ENCODE peak calls at places on chromosomes 16 and 17, in nine cellular contexts. K is right lobe of liver, X is neural progenitor cell, V is A549, R is left lung, B is uterus, Z is PC-9, T is left ventricle myocardium inferior, C is K562. L is an unnamed sample. For H3K4me1, the result is how much of the 10 kb centered on the place peaks cover.

GRCh38 chr17:74373838-74374606 is 6.7 kb downstream of the GPR142 start:
- DNase-seq in K (peak), X (no peak), V (no peak), R (no peak), B (no peak), Z (no peak), T (peak), C (no peak), L (no peak)

GRCh38 chr16:3087243-3087791 is 11.8 kb downstream of the ZSCAN10 start:
- DNase-seq in K (no peak), X (peak), V (no peak), R (no peak), B (no peak), Z (no peak), T (peak), C (peak), L (no peak)

GRCh38 chr17:57045868-57046671 is 39.0 kb upstream of the AKAP1 start:
- DNase-seq in K (peak), X (no peak), V (no peak), R (peak), B (no peak), Z (no peak), T (no peak), C (no peak), L (no peak)

GRCh38 chr17:76714822-76715461 is 4.2 kb upstream of the MXRA7 start:
- DNase-seq in K (peak), X (peak), V (no peak), R (no peak), B (peak), Z (no peak), T (peak), C (peak), L (peak)

GRCh38 chr17:45948881-45949624 is 50.0 kb upstream of the STH start:
- DNase-seq in K (peak), X (peak), V (peak), R (peak), B (peak), Z (peak), T (peak), C (peak), L (peak)

GRCh38 chr16:19700319-19700781 is 17.7 kb downstream of the KNOP1 start:
- DNase-seq in K (peak), X (no peak), V (peak), R (no peak), B (peak), Z (peak), T (no peak), C (no peak), L (no peak)

GRCh38 chr17:44376779-44377178 is 12.7 kb downstream of the ITGA2B start:
- DNase-seq in K (no peak), X (no peak), V (no peak), R (no peak), B (no peak), Z (no peak), T (no peak), C (no peak), L (no peak)

GRCh38 chr17:15502315-15503112 is 35.1 kb upstream of the CDRT4 start:
- DNase-seq in K (peak), X (peak), V (peak), R (peak), B (peak), Z (no peak), T (peak), C (peak), L (peak)

GRCh38 chr17:72407336-72408121 is 286.7 kb downstream of the SOX9 start:
- DNase-seq in K (no peak), X (no peak), V (peak), R (peak), B (peak), Z (peak), T (peak), C (no peak), L (peak)

GRCh38 chr17:36183001-36183810 is 6.8 kb upstream of the TBC1D3B start:
- DNase-seq in K (peak), X (peak), V (peak), R (peak), B (peak), Z (no peak), T (peak), C (peak), L (peak)

GRCh38 chr17:37089998-37090397 is 141.2 kb downstream of the AATF start:
- DNase-seq in K (no peak), X (no peak), V (no peak), R (no peak), B (no peak), Z (no peak), T (no peak), C (no peak), L (no peak)

GRCh38 chr16:50457423-50457822 is 88.6 kb upstream of the BRD7 start:
- DNase-seq in K (no peak), X (no peak), V (no peak), R (no peak), B (no peak), Z (peak), T (no peak), C (no peak), L (no peak)

GRCh38 chr16:7405166-7405565 is 72.5 kb downstream of the RBFOX1 start:
- DNase-seq in K (no peak), X (peak), V (no peak), R (peak), B (no peak), Z (no peak), T (peak), C (peak), L (peak)

GRCh38 chr17:36614974-36615373 is 13.6 kb downstream of the MRM1 start:
- DNase-seq in K (no peak), X (peak), V (no peak), R (no peak), B (no peak), Z (no peak), T (no peak), C (no peak), L (no peak)

GRCh38 chr16:46911650-46912049 is 27.5 kb downstream of the GPT2 start:
- DNase-seq in K (no peak), X (no peak), V (no peak), R (no peak), B (no peak), Z (no peak), T (no peak), C (no peak), L (no peak)

GRCh38 chr17:48725005-48725293 is 2.0 kb downstream of the PRAC2 start:
- DNase-seq in K (no peak), X (no peak), V (no peak), R (no peak), B (no peak), Z (no peak), T (no peak), C (no peak), L (peak)

GRCh38 chr16:69084301-69084700 is 21.2 kb upstream of the HAS3 start:
- DNase-seq in K (no peak), X (no peak), V (no peak), R (no peak), B (no peak), Z (no peak), T (no peak), C (no peak), L (no peak)

GRCh38 chr17:17514993-17515920 is 19.1 kb upstream of the RASD1 start:
- DNase-seq in K (no peak), X (peak), V (no peak), R (no peak), B (no peak), Z (no peak), T (no peak), C (no peak), L (no peak)
- H3K4me3 ChIP-seq in K (no peak), X (no peak), V (no peak), R (no peak), B (no peak), Z (no peak), T (no peak), C (no peak), L (no peak)

GRCh38 chr17:34862384-34862783 is 98.9 kb downstream of the CCT6B start:
- DNase-seq in K (no peak), X (no peak), V (no peak), R (no peak), B (no peak), Z (no peak), T (no peak), C (no peak), L (no peak)
- TF ChIP-seq CTCF in K (no peak), X (no peak), V (no peak), R (no peak), B (no peak), Z (no peak), T (no peak), C (no peak), L (no peak)

GRCh38 chr17:80668375-80669149 is 123.9 kb downstream of the RPTOR start:
- DNase-seq in K (no peak), X (peak), V (no peak), R (no peak), B (no peak), Z (no peak), T (no peak), C (no peak), L (no peak)

GRCh38 chr17:80664217-80664780 is 119.7 kb downstream of the RPTOR start:
- DNase-seq in K (no peak), X (no peak), V (no peak), R (no peak), B (no peak), Z (no peak), T (no peak), C (no peak), L (no peak)

GRCh38 chr17:80665792-80666191 is 121.2 kb downstream of the RPTOR start:
- DNase-seq in K (no peak), X (no peak), V (no peak), R (no peak), B (no peak), Z (no peak), T (no peak), C (no peak), L (no peak)

GRCh38 chr17:80666867-80667266 is 122.2 kb downstream of the RPTOR start:
- DNase-seq in K (no peak), X (no peak), V (no peak), R (no peak), B (no peak), Z (no peak), T (no peak), C (no peak), L (no peak)

GRCh38 chr17:80667462-80668277 is 123.0 kb downstream of the RPTOR start:
- DNase-seq in K (no peak), X (no peak), V (no peak), R (no peak), B (no peak), Z (no peak), T (no peak), C (no peak), L (no peak)
- H3K4me1 ChIP-seq in K (under half), X (under half), V (under half), R (under half), B (under half), Z (under half), T (under half), C (under half), L (under half)

GRCh38 chr16:22217890-22218730 is 12.0 kb downstream of the EEF2K start:
- DNase-seq in K (no peak), X (no peak), V (peak), R (no peak), B (peak), Z (no peak), T (peak), C (peak), L (no peak)
- H3K4me3 ChIP-seq in K (no peak), X (no peak), V (no peak), R (no peak), B (no peak), Z (no peak), T (no peak), C (no peak), L (no peak)

GRCh38 chr16:80319181-80319580 is 221.6 kb upstream of the DYNLRB2 start:
- DNase-seq in K (no peak), X (no peak), V (no peak), R (no peak), B (no peak), Z (no peak), T (no peak), C (no peak), L (no peak)

GRCh38 chr16:80318107-80318506 is 222.7 kb upstream of the DYNLRB2 start:
- DNase-seq in K (no peak), X (no peak), V (no peak), R (no peak), B (no peak), Z (no peak), T (no peak), C (no peak), L (no peak)

GRCh38 chr16:80314042-80314441 is 226.8 kb upstream of the DYNLRB2 start:
- DNase-seq in K (no peak), X (no peak), V (no peak), R (no peak), B (no peak), Z (no peak), T (no peak), C (no peak), L (no peak)

GRCh38 chr16:80323187-80323807 is 217.5 kb upstream of the DYNLRB2 start:
- DNase-seq in K (no peak), X (peak), V (no peak), R (no peak), B (no peak), Z (no peak), T (no peak), C (no peak), L (no peak)

GRCh38 chr16:80317132-80318098 is 223.4 kb upstream of the DYNLRB2 start:
- DNase-seq in K (no peak), X (peak), V (no peak), R (no peak), B (no peak), Z (no peak), T (no peak), C (peak), L (peak)
- TF ChIP-seq CTCF in K (peak), X (peak), V (no peak), R (no peak), B (no peak), Z (peak), T (no peak), C (peak), L (no peak)

L was measured in A673.